ENCODE peak calls at places on chromosomes 16 and 17, in four cellular contexts. J is HEK293T; A is fibroblast of the conjunctiva; K is activated T-cell treated with anti-CD3 and anti-CD28 coated beads, Interleukin-2, amount 50 U/mL, for 72 hours. Q is an unnamed sample.

GRCh38 chr17:65684631-65685030 is 123.2 kb upstream of the AXIN2 start:
- DNase-seq in J (no peak), A (no peak), K (no peak), Q (no peak)

GRCh38 chr17:59803377-59803757 is 89.4 kb downstream of the TUBD1 start:
- DNase-seq in J (no peak), A (no peak), K (no peak), Q (no peak)

GRCh38 chr16:69660166-69660565 is 66.2 kb downstream of the NQO1 start:
- DNase-seq in J (no peak), A (no peak), K (no peak), Q (no peak)

GRCh38 chr16:86975445-86975844 is 341.7 kb downstream of the C16orf95 start:
- DNase-seq in J (peak; percentile 69), A (peak; percentile 84), K (no peak), Q (peak; percentile 89)

GRCh38 chr16:10640934-10641333 is 53.8 kb downstream of the TEKT5 start:
- DNase-seq in J (no peak), A (no peak), K (no peak), Q (no peak)

GRCh38 chr16:47732806-47733150 is 271.6 kb downstream of the PHKB start:
- DNase-seq in J (no peak), A (peak; percentile 64), K (peak; percentile 45), Q (peak; percentile 10)

GRCh38 chr17:2815781-2816185 is 19.5 kb downstream of the RAP1GAP2 start:
- DNase-seq in J (no peak), A (no peak), K (no peak), Q (no peak)

GRCh38 chr17:15422392-15422957 is 44.9 kb downstream of the CDRT4 start:
- DNase-seq in J (no peak), A (no peak), K (no peak), Q (no peak)

GRCh38 chr17:28368306-28368831 is 1.7 kb downstream of the VTN start:
- DNase-seq in J (no peak), A (no peak), K (no peak), Q (no peak)

GRCh38 chr17:40530988-40531971 is 29.9 kb upstream of the TNS4 start:
- DNase-seq in J (no peak), A (no peak), K (peak; percentile 89), Q (no peak)

Q was measured in HCT116.